ENCODE peak calls at places on chromosomes 12 and 14, in nine cellular contexts. Q, J, P, Z, L, K, O, I and S are unnamed samples.
A peak's percentile ranks its signal among the peaks of the same experiment; 100 is the strongest.

GRCh38 chr12:31597066-31597465 is 6.1 kb upstream of the DENND5B start:
- DNase-seq in I (no peak), Q (no peak), J (no peak), O (no peak), Z (no peak), K (no peak), L (no peak), P (no peak), S (no peak)

GRCh38 chr14:102282751-102283465 is 22.1 kb downstream of the MOK start:
- DNase-seq in K (no peak), L (no peak), I (no peak), P (no peak), Q (no peak), O (no peak), J (no peak), Z (no peak), S (no peak)

GRCh38 chr12:70354777-70355176 is 11.3 kb upstream of the KCNMB4 start:
- DNase-seq in I (no peak), L (peak; percentile 65), K (no peak), Q (peak; percentile 9), O (no peak), Z (no peak), J (no peak), P (no peak), S (peak; percentile 45)

GRCh38 chr12:51183816-51184215 is 10.9 kb upstream of the TFCP2 start:
- DNase-seq in P (no peak), I (peak; percentile 1), K (peak; percentile 40), O (no peak), Q (peak; percentile 14), L (peak; percentile 73), Z (peak; percentile 13), J (no peak), S (no peak)

GRCh38 chr14:72907327-72907826 is 13.5 kb upstream of the DPF3 start:
- DNase-seq in J (no peak), K (peak; percentile 47), O (no peak), Z (no peak), I (no peak), Q (no peak), P (no peak), L (no peak), S (no peak)

GRCh38 chr14:93481758-93482157 is 51.0 kb downstream of the UNC79 start:
- DNase-seq in J (no peak), K (no peak), Q (no peak), P (no peak), I (no peak), Z (no peak), O (no peak), L (peak; percentile 1), S (no peak)

GRCh38 chr12:117603316-117604113 is 242.1 kb upstream of the NOS1 start:
- DNase-seq in K (no peak), J (no peak), Z (no peak), O (no peak), L (no peak), I (no peak), P (no peak), Q (no peak), S (no peak)

GRCh38 chr14:73457935-73458218 is 469 bp downstream of the NUMB start:
- DNase-seq in P (peak; percentile 1), J (peak; percentile 1), K (no peak), I (no peak), O (no peak), L (no peak), Z (no peak), Q (peak; percentile 29), S (no peak)

GRCh38 chr14:53001787-53002378 is 51.0 kb upstream of the FERMT2 start:
- DNase-seq in L (no peak), K (no peak), I (no peak), J (no peak), P (no peak), Q (no peak), Z (no peak), O (no peak), S (no peak)

GRCh38 chr14:54253195-54253947 is 143.4 kb upstream of the CDKN3 start:
- DNase-seq in Q (peak; percentile 91), J (no peak), Z (peak; percentile 98), K (peak; percentile 55), O (peak; percentile 91), L (peak; percentile 63), P (no peak), I (peak; percentile 99), S (no peak)

GRCh38 chr12:71693126-71693525 is 7.2 kb downstream of the TMEM19 start:
- DNase-seq in L (no peak), P (no peak), Q (no peak), J (no peak), Z (no peak), O (no peak), K (no peak), I (no peak), S (no peak)

GRCh38 chr12:71694099-71694820 is 8.4 kb downstream of the TMEM19 start:
- DNase-seq in O (no peak), L (no peak), K (no peak), Q (no peak), Z (no peak), J (no peak), I (no peak), P (no peak), S (no peak)

GRCh38 chr12:71695782-71696181 is 9.9 kb downstream of the TMEM19 start:
- DNase-seq in Z (no peak), Q (no peak), P (no peak), K (no peak), O (no peak), J (no peak), L (no peak), I (no peak), S (no peak)

GRCh38 chr12:71688961-71689570 is 3.2 kb downstream of the TMEM19 start:
- DNase-seq in O (no peak), K (no peak), P (no peak), L (no peak), I (no peak), Q (no peak), J (no peak), Z (no peak), S (no peak)

DNA sequence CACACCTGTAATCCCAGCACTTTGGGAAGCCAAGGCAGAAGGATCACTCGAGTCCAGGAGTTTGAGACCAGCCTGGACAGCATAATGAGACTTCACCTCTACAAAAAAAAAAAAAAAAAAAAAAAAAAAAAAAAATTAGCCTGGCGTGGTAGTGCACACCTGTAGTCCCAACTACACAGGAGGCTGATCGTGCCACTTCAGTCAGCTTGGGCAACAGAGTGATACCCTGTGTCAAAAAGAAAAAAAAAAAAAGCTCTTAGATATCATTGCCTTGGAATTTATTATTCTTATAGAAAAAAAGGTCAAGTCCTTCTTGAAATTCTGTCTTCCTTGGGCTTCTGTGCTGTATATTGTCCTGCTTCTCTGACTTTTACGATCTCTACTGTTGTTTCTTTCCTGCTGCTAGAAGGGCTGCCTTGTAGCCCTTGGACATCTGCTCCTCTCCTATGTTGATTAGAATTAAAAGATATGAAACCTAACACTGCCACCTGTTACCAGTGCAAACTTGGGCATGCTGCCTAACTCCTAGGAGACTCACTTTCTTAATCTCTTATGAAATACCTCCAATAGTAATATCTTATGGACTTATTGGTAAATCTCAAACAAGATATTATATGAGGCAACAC is 5.7 kb downstream of the TMEM19 start:
- DNase-seq in J (no peak), I (no peak), Z (no peak), O (no peak), K (no peak), P (no peak), Q (no peak), L (no peak), S (no peak)
- H3K4me3 ChIP-seq in J (no peak overlapping the region), I (no peak overlapping the region), Z (no peak overlapping the region), O (no peak overlapping the region), K (no peak overlapping the region), P (no peak overlapping the region), Q (no peak overlapping the region), L (no peak overlapping the region), S (no peak overlapping the region)

DNA sequence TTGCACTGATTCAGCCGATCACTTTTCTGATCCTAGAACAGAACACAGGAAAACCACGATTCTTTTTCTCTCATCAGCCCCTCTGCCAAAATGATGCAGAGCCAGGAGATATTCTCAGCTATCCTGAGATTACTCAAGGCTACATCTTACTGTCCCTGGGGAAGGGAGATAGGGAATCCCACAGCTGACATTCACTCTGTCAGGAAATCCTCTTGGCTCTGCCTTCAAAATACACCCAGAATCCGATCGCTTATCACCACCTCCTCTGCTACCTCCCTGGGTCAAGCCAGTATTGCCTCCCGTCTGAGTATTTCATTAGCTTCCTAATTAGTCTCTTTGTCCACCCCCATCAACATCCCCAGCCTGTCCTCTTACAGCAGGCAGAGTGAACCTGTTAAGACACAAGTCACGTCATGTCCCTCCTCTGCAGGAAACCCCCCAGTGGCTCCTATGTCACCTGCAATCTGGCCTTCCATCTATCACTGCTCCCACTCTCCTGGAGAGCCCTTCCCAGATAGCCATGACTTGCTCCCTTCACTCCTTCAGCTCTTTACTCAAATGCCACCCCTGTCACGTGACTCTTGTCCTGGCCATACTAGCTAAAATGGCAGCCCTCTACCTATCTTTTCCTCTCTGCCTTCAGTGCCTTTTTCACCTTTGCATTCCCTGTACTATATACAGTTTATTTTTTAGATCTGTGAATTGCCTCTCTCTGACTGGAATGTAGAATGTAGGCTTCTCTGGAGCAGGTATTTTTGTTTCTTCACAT is 70.3 kb downstream of the GALNT4 start:
- DNase-seq in O (no peak), Z (no peak), Q (peak; percentile 65), J (no peak), K (peak; percentile 47), I (no peak), L (peak; percentile 44), P (no peak), S (no peak)
- H3K4me3 ChIP-seq in O (no peak overlapping the region), Z (no peak overlapping the region), Q (no peak overlapping the region), J (no peak overlapping the region), K (no peak overlapping the region), I (no peak overlapping the region), L (no peak overlapping the region), P (no peak overlapping the region), S (no peak overlapping the region)

GRCh38 chr12:75701859-75702258 is 190.4 kb upstream of the KRR1 start:
- DNase-seq in Z (no peak), I (no peak), J (no peak), Q (no peak), O (peak; percentile 72), K (no peak), P (no peak), L (no peak), S (no peak)

GRCh38 chr12:75704664-75705063 is 193.3 kb upstream of the KRR1 start:
- DNase-seq in O (peak; percentile 85), J (no peak), I (no peak), Z (peak; percentile 65), L (peak; percentile 90), P (no peak), Q (peak; percentile 70), K (no peak), S (no peak)

GRCh38 chr12:75702477-75703093 is 191.2 kb upstream of the KRR1 start:
- DNase-seq in P (no peak), J (no peak), I (no peak), K (no peak), O (no peak), L (no peak), Q (no peak), Z (no peak), S (peak; percentile 25)

GRCh38 chr12:75704208-75704607 is 192.8 kb upstream of the KRR1 start:
- DNase-seq in I (no peak), Z (no peak), K (no peak), O (peak; percentile 58), L (no peak), Q (no peak), J (no peak), P (no peak), S (no peak)

GRCh38 chr12:75703131-75703530 is 191.7 kb upstream of the KRR1 start:
- DNase-seq in J (no peak), L (no peak), I (no peak), Z (no peak), O (no peak), P (no peak), Q (no peak), K (no peak), S (no peak)
- H3K4me3 ChIP-seq in J (no peak overlapping the region), L (no peak overlapping the region), I (no peak overlapping the region), Z (no peak overlapping the region), O (no peak overlapping the region), P (no peak overlapping the region), Q (no peak overlapping the region), K (no peak overlapping the region), S (no peak overlapping the region)

GRCh38 chr12:113467154-113467513 is 4.5 kb downstream of the LHX5 start:
- DNase-seq in J (no peak), P (no peak), Z (no peak), I (no peak), O (no peak), Q (no peak), K (no peak), L (no peak), S (no peak)
- H3K4me3 ChIP-seq in J (no peak overlapping the region), P (peak overlapping the region; percentile 8), Z (peak overlapping the region; percentile 18), I (peak overlapping the region; percentile 65), O (peak overlapping the region; percentile 53), Q (peak overlapping the region; percentile 43), K (peak overlapping the region; percentile 51), L (peak overlapping the region; percentile 43), S (no peak overlapping the region)